ENCODE peak calls at places on chromosome 19, in four cellular contexts. E is fibroblast of mammary gland, L is choroid plexus epithelial cell, R is esophagus squamous epithelium. W is an unnamed sample.

GRCh38 chr19:13920940-13921744 is 15.1 kb downstream of the CC2D1A start:
- DNase-seq in E (peak; percentile 64), L (peak; percentile 67), R (no peak), W (peak; percentile 50)

GRCh38 chr19:31392514-31392913 is 43.3 kb upstream of the TSHZ3 start:
- DNase-seq in E (peak; percentile 36), L (no peak), R (no peak), W (no peak)

GRCh38 chr19:51525731-51526130 is 5.7 kb downstream of the SIGLEC6 start:
- DNase-seq in E (no peak), L (no peak), R (no peak), W (no peak)

GRCh38 chr19:294819-295686 is 3.9 kb upstream of the PLPP2 start:
- DNase-seq in E (peak; percentile 10), L (peak; percentile 50), R (no peak), W (peak; percentile 50)

GRCh38 chr19:37893845-37894575 is 12.4 kb downstream of the WDR87 start:
- DNase-seq in E (no peak), L (no peak), R (no peak), W (no peak)

GRCh38 chr19:13742756-13743155 is 21.6 kb upstream of the MRI1 start:
- DNase-seq in E (peak; percentile 61), L (peak; percentile 25), R (no peak), W (no peak)

GRCh38 chr19:35797663-35798062 is 15.0 kb downstream of the PRODH2 start:
- DNase-seq in E (no peak), L (peak; percentile 7), R (no peak), W (no peak)

GRCh38 chr19:54136086-54136863 is 1.3 kb upstream of the CNOT3 start:
- DNase-seq in E (peak; percentile 19), L (no peak), R (no peak), W (peak; percentile 31)

GRCh38 chr19:5249526-5249925 is 91.1 kb downstream of the PTPRS start:
- DNase-seq in E (no peak), L (no peak), R (no peak), W (no peak)

GRCh38 chr19:28966737-28967401 is 246.1 kb downstream of the UQCRFS1 start:
- DNase-seq in E (no peak), L (peak; percentile 31), R (no peak), W (peak; percentile 32)

GRCh38 chr19:17448190-17448967 is at the start of gene TMEM221:
- DNase-seq in E (no peak), L (no peak), R (no peak), W (peak; percentile 30)

GRCh38 chr19:19113040-19113541 is 25.2 kb downstream of the TMEM161A start:
- DNase-seq in E (peak; percentile 62), L (peak; percentile 79), R (no peak), W (peak; percentile 50)

GRCh38 chr19:8324186-8325050 is 3.1 kb downstream of the RPS28 start:
- DNase-seq in E (no peak), L (no peak), R (no peak), W (no peak)

GRCh38 chr19:18233224-18233825 is 7.1 kb upstream of the PDE4C start:
- DNase-seq in E (peak; percentile 25), L (peak; percentile 44), R (no peak), W (peak; percentile 52)

GRCh38 chr19:34131100-34131499 is 41.2 kb upstream of the LSM14A start:
- DNase-seq in E (peak; percentile 10), L (no peak), R (no peak), W (no peak)

GRCh38 chr19:19488041-19488874 is 27.1 kb downstream of the TSSK6 start:
- DNase-seq in E (peak; percentile 13), L (no peak), R (no peak), W (peak; percentile 27)

GRCh38 chr19:34067861-34068271 is 104.4 kb upstream of the LSM14A start:
- DNase-seq in E (peak; percentile 5), L (no peak), R (no peak), W (peak; percentile 9)

GRCh38 chr19:56080669-56081401 is 40.3 kb downstream of the ZNF787 start:
- DNase-seq in E (peak; percentile 74), L (peak; percentile 92), R (peak; percentile 14), W (peak; percentile 85)

GRCh38 chr19:20247016-20247683 is 80.1 kb downstream of the ZNF486 start:
- DNase-seq in E (peak; percentile 16), L (peak; percentile 42), R (no peak), W (peak; percentile 3)

GRCh38 chr19:56637976-56638555 is 4.9 kb upstream of the SMIM17 start:
- DNase-seq in E (peak; percentile 74), L (peak; percentile 87), R (no peak), W (peak; percentile 85)

GRCh38 chr19:6216236-6216995 is 63.4 kb downstream of the MLLT1 start:
- DNase-seq in E (no peak), L (no peak), R (no peak), W (no peak)

GRCh38 chr19:46621191-46622117 is 3.4 kb downstream of the PTGIR start:
- DNase-seq in E (no peak), L (no peak), R (no peak), W (no peak)

GRCh38 chr19:29837448-29837961 is 25.7 kb downstream of the CCNE1 start:
- DNase-seq in E (no peak), L (no peak), R (no peak), W (no peak)

GRCh38 chr19:55536951-55537740 is at the start of gene SBK2:
- DNase-seq in E (no peak), L (no peak), R (no peak), W (no peak)

GRCh38 chr19:8576273-8576993 is 809 bp downstream of the MYO1F start:
- DNase-seq in E (no peak), L (no peak), R (no peak), W (no peak)

GRCh38 chr19:33554821-33555220 is 33.2 kb upstream of the PEPD start:
- DNase-seq in E (no peak), L (no peak), R (no peak), W (no peak)

GRCh38 chr19:48635966-48636858 is 967 bp downstream of the DBP start:
- DNase-seq in E (no peak), L (no peak), R (no peak), W (no peak)

GRCh38 chr19:13260883-13261653 is 110.9 kb downstream of the IER2 start:
- DNase-seq in E (peak; percentile 95), L (peak; percentile 86), R (no peak), W (peak; percentile 60)

GRCh38 chr19:5218963-5219530 is 121.6 kb downstream of the PTPRS start:
- DNase-seq in E (no peak), L (no peak), R (no peak), W (no peak)

GRCh38 chr19:7928741-7929701 is 3.1 kb upstream of the CTXN1 start:
- DNase-seq in E (peak; percentile 87), L (peak; percentile 91), R (no peak), W (peak; percentile 93)

GRCh38 chr19:18007939-18008673 is at the start of gene ARRDC2:
- DNase-seq in E (peak; percentile 88), L (peak; percentile 96), R (peak; percentile 75), W (peak; percentile 93)

GRCh38 chr19:7823902-7824301 is 6.1 kb upstream of the EVI5L start:
- DNase-seq in E (peak; percentile 33), L (no peak), R (no peak), W (no peak)

GRCh38 chr19:34676697-34677385 is at the start of gene SCGB2B2:
- DNase-seq in E (no peak), L (no peak), R (no peak), W (no peak)

GRCh38 chr19:7229735-7230134 is 64.5 kb downstream of the INSR start:
- DNase-seq in E (no peak), L (no peak), R (no peak), W (no peak)

GRCh38 chr19:35718345-35719041 is 690 bp downstream of the KMT2B start:
- DNase-seq in E (no peak), L (peak; percentile 18), R (no peak), W (peak; percentile 29)

GRCh38 chr19:38929929-38930775 is at the start of gene SARS2:
- DNase-seq in E (peak; percentile 92), L (peak; percentile 96), R (peak; percentile 80), W (peak; percentile 97)
- TF ChIP-seq CTCF in E (peak; percentile 75), L (peak; percentile 88), R (peak; percentile 100), W (peak; percentile 89)

DNA sequence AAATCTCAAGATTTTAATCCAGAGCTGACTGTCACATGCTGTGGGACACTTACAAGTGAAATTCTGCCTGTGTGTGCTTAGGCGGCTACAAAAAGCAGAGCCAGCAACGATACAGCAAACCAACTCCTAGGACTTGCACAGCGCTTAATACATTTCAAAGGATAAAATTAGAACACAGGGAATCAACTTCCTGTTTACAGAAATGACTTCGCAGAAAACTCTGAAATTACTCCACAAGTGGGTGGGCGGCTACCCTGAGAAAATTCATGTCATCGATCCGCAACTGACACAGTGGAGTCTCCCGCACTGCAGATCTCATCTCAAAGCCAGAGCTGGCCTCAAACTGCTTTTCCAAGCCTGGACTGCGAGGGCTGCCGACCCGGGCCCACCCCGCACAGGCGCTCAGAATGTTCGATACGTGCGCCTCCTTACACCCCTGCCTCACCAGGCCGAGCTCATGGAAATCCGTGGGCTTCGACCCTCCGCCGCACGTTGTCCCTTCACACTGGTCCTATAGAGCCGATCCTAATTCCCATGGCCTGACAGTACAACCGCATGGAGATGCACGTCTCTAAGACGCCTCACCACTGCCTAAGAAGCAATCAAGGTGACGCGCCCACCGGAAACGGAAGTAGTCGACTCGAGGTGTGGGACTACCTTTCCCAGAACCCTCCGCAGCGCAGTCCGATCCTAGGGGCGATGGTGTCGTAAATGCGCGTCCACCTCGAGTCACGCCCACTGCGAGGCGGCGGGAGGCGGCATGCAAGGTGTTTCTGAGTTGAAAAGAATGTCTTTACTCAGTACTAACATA is at the start of gene ZNF229:
- DNase-seq in E (peak; percentile 93), L (peak; percentile 97), R (peak; percentile 21), W (peak; percentile 94)
- H3K4me3 ChIP-seq in E (peak within 1 kb of the TSS; percentile 83), L (peak within 1 kb of the TSS; percentile 94), R (peak within 1 kb of the TSS; percentile 60), W (peak within 1 kb of the TSS; percentile 76)

DNA sequence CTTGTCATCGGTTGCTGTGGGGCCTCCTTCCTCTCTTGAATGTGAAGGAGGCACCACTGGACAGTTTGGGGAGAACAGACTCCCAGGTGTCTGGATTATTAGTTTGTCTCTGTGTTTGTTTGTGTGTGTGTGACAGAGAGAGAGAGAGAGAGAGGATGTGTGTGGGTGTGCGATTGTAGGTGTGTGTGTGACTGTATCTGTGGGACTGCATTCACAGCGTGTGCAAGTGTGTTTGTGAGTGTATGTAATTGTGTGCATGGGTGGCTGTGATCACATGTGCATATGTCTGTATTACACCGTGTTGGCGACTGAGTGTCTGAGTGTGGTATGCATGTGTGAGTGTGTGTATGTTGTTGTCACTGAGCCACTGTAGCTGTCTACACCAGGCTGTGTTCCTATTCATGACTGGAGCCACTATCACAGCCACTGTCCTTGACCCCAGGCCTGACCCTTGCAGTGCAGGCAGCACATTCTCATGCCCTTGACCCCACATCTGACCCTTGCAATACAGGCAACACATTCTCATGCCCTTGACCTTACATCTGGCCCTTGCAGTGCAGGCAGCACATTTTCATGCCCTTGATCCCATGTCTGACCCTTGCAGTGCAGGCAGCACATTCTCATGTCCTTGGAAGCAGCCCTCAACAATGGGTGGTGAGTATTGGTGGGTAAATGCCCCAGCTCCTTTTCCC is 25.1 kb upstream of the CYP4F8 start:
- DNase-seq in E (no peak), L (no peak), R (no peak), W (no peak)
- TF ChIP-seq CTCF in E (no peak), L (no peak), R (no peak), W (no peak)

DNA sequence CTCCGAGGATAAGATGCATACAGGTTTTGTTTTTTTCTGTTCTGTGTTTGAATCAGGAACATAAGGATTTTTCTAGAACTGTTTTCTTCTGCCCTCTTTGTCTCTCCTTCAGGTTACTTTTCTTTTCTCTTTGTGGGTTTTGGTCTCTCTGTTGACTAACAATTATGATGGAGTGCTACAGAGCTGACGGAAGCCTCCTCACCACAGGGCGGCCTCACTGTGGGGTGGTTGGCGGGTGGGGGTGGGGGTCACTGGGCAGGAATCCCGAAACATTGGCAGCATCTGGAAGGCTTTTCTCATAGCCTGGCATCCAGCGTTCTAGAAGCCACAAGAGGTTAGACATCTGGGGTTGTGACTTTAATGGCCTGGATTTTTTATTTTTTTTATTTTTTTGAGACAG is 12.0 kb upstream of the MATK start:
- DNase-seq in E (no peak), L (no peak), R (no peak), W (no peak)
- H3K4me3 ChIP-seq in E (no peak overlapping the region), L (no peak overlapping the region), R (no peak overlapping the region), W (no peak overlapping the region)

GRCh38 chr19:49862411-49863253 is 4.7 kb downstream of the PNKP start:
- DNase-seq in E (no peak), L (no peak), R (no peak), W (no peak)
- TF ChIP-seq CTCF in E (peak; percentile 20), L (peak; percentile 46), R (no peak), W (peak; percentile 21)